ENCODE peak calls at places on chromosomes 2 and 18, in five cellular contexts. M, U, A, B and L are unnamed samples. For H3K4me1 and H3K27me3, the result is how much of the 10 kb centered on the place peaks cover.

GRCh38 chr18:9147440-9148238 is 11.1 kb downstream of the ANKRD12 start:
- DNase-seq in B (no peak), A (no peak), U (peak), M (peak), L (no peak)

GRCh38 chr2:46943881-46944798 is 28.5 kb upstream of the MCFD2 start:
- DNase-seq in A (no peak), B (no peak), U (no peak), M (no peak), L (no peak)

GRCh38 chr2:165469417-165469816 is at the start of gene CSRNP3:
- DNase-seq in A (peak), U (peak), B (peak), M (peak), L (peak)

GRCh38 chr2:29811378-29811777 is 110.0 kb downstream of the ALK start:
- DNase-seq in U (peak), M (no peak), A (no peak), B (no peak), L (no peak)

GRCh38 chr18:59700535-59700967 is 3.3 kb upstream of the CCBE1 start:
- DNase-seq in M (no peak), B (no peak), A (no peak), U (no peak), L (peak)

GRCh38 chr18:51100371-51101000 is 70.5 kb downstream of the SMAD4 start:
- DNase-seq in M (no peak), U (no peak), B (no peak), A (no peak), L (no peak)

GRCh38 chr2:197920581-197921213 is 116.3 kb downstream of the PLCL1 start:
- DNase-seq in M (no peak), U (no peak), A (no peak), B (no peak), L (no peak)

GRCh38 chr2:95269036-95269680 is 5.1 kb upstream of the PROM2 start:
- DNase-seq in B (no peak), M (no peak), U (no peak), A (peak), L (peak)

DNA sequence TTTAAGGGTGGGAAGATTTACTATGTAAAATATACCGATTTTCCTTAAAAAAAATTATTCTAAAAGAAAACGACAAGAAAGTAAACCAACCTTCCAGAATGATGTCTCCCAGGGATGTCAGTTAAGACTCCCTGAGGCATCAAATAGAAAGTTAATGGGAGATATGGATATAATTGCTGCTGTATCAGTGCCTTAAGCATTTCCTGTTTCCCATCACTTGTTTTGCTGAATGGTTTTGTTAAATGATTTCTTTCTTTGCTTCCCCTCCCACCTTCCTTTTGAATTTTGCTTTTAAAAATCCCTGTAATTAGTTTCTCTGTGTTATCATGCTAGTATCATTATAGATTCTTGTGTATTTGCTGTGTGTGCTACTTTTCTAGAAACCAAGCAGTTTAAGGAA is 154.3 kb upstream of the CWC22 start:
- DNase-seq in U (no peak), M (no peak), B (no peak), A (no peak), L (no peak)
- H3K4me1 ChIP-seq in U (under half), M (under half), B (under half), A (under half), L (under half)

DNA sequence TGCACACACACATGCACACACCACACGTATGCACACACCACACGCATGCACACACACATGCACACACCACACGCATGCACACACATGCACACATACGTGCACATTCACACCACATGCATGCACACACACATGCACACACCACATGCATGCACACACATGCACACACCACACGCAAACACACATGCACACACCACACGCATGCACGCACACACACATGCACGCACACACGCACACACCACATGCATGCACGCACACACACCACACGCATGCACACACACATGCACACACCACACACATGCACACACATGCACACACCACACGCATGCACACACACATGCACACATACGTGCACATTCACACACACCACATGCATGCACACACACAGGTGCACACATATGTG is 169.8 kb upstream of the SALL3 start:
- DNase-seq in U (no peak), B (no peak), M (no peak), A (no peak), L (no peak)
- H3K27me3 ChIP-seq in U (under half), B (under half), M (under half), A (under half), L (under half)

DNA sequence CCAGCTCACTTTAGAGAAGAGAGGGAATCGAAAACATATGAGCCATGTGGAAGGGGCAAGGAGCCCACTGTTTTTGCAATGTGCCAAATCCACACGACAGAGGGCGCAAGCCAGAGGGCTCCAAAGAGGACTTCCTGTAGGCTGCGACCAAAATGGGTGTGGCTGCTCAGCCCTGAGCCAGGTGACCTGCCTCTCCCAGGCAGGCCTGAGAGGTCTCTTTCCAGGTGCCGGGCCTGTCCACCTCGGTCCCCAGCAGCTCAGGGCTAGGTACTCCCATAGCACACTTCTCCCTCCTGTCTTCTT is 153.8 kb downstream of the TTC32 start:
- DNase-seq in B (no peak), A (no peak), U (no peak), M (no peak), L (no peak)
- TF ChIP-seq CTCF in B (no peak), A (no peak), U (no peak), M (no peak), L (no peak)

DNA sequence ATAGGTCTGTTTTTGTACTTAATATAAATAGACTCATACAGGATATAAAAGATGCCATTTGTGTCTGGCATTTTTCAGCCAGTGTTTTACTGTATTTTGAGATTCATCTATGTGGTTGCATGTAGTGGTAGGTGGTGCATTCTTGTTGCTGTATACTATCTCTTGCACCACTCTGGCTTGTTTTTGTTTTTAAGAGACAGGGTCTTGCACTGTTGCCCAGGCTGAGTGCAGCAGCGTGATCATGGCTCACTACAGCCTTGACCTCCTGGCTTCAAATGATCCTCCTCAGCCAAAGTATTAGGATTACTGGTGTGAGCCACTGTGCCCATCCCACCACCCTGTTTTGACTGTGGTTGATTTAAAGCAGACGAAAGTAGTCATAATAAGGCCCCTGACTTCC is 12.6 kb downstream of the HK2 start:
- DNase-seq in A (no peak), U (no peak), B (no peak), M (no peak), L (no peak)
- H3K4me1 ChIP-seq in A (under half), U (half or more), B (under half), M (under half), L (half or more)

GRCh38 chr2:104851236-104852160 is 2.4 kb upstream of the POU3F3 start:
- DNase-seq in B (no peak), A (no peak), M (no peak), U (no peak), L (no peak)
- H3K27me3 ChIP-seq in B (under half), A (under half), M (half or more), U (under half), L (half or more)

GRCh38 chr2:52974127-52974526 is 793.5 kb upstream of the CHAC2 start:
- DNase-seq in A (no peak), U (no peak), B (no peak), M (no peak), L (no peak)

GRCh38 chr2:52976132-52976949 is 791.3 kb upstream of the CHAC2 start:
- DNase-seq in U (peak), B (peak), M (peak), A (no peak), L (no peak)
- TF ChIP-seq CTCF in U (peak), B (no peak), M (peak), A (peak), L (peak)

GRCh38 chr2:55118643-55119065 is 68.4 kb upstream of the RTN4 start:
- DNase-seq in U (no peak), B (no peak), A (no peak), M (no peak), L (no peak)

GRCh38 chr2:55116966-55117365 is 66.7 kb upstream of the RTN4 start:
- DNase-seq in M (no peak), B (no peak), A (no peak), U (no peak), L (no peak)

GRCh38 chr2:55115795-55116597 is 65.7 kb upstream of the RTN4 start:
- DNase-seq in M (no peak), A (no peak), U (peak), B (no peak), L (no peak)

GRCh38 chr2:55114597-55114996 is 64.3 kb upstream of the RTN4 start:
- DNase-seq in B (no peak), M (no peak), U (no peak), A (no peak), L (no peak)

DNA sequence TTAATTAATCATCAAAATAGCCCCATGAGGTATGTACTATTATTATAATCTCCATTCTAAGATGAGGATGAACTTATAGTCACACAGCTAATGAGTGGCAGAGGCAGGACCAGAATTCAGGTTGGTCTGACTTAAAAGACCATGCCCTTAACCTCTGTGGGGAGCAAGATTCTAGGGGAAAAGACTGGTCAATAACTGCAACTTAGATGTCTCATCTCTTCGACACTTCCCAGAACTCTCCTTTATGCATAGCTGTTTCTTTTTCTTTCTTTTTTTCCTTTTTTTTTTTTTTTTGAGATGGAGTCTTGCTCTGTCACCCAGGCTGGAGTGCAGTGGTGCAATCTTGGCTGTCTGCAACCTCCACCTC is 66.3 kb upstream of the RTN4 start:
- DNase-seq in U (no peak), M (no peak), A (no peak), B (no peak), L (no peak)
- H3K4me1 ChIP-seq in U (under half), M (under half), A (under half), B (under half), L (under half)

GRCh38 chr2:221767106-221767878 is 195.2 kb upstream of the EPHA4 start:
- DNase-seq in B (no peak), M (no peak), A (no peak), U (peak), L (no peak)
- H3K27me3 ChIP-seq in B (under half), M (under half), A (under half), U (under half), L (under half)